ENCODE peak calls at places on chromosome 9, in four cellular contexts. One of them, this sample, is unnamed.

GRCh38 chr9:81669011-81669739 is 20.2 kb downstream of the TLE1 start:
- DNase-seq in left ventricle myocardium inferior: no peak
- DNase-seq in OCI-M1: no peak
- DNase-seq in cardiac muscle cell: no peak
- DNase-seq in this sample: no peak

GRCh38 chr9:14428781-14429230 is 114.9 kb upstream of the NFIB start:
- DNase-seq in left ventricle myocardium inferior: peak
- DNase-seq in OCI-M1: peak
- DNase-seq in cardiac muscle cell: peak
- DNase-seq in this sample: peak

GRCh38 chr9:128282500-128282899 is 6.4 kb downstream of the SWI5 start:
- DNase-seq in left ventricle myocardium inferior: no peak
- DNase-seq in OCI-M1: no peak
- DNase-seq in cardiac muscle cell: peak
- DNase-seq in this sample: no peak

GRCh38 chr9:91422832-91423711 is 560 bp downstream of the NFIL3 start:
- DNase-seq in left ventricle myocardium inferior: peak
- DNase-seq in OCI-M1: peak
- DNase-seq in cardiac muscle cell: peak
- DNase-seq in this sample: no peak

GRCh38 chr9:136259836-136260235 is 14.2 kb upstream of the QSOX2 start:
- DNase-seq in left ventricle myocardium inferior: no peak
- DNase-seq in OCI-M1: no peak
- DNase-seq in cardiac muscle cell: no peak
- DNase-seq in this sample: no peak

GRCh38 chr9:121394292-121394691 is 24.2 kb upstream of the STOM start:
- DNase-seq in left ventricle myocardium inferior: no peak
- DNase-seq in OCI-M1: peak
- DNase-seq in cardiac muscle cell: no peak
- DNase-seq in this sample: no peak

GRCh38 chr9:81871695-81872094 is 56.5 kb upstream of the SPATA31D4 start:
- DNase-seq in left ventricle myocardium inferior: no peak
- DNase-seq in OCI-M1: no peak
- DNase-seq in cardiac muscle cell: peak
- DNase-seq in this sample: no peak

GRCh38 chr9:70113403-70114022 is 69.9 kb downstream of the MAMDC2 start:
- DNase-seq in left ventricle myocardium inferior: peak
- DNase-seq in OCI-M1: peak
- DNase-seq in cardiac muscle cell: peak
- DNase-seq in this sample: peak

GRCh38 chr9:114621975-114622609 is 11.0 kb downstream of the TMEM268 start:
- DNase-seq in left ventricle myocardium inferior: no peak
- DNase-seq in OCI-M1: no peak
- DNase-seq in cardiac muscle cell: peak
- DNase-seq in this sample: no peak

GRCh38 chr9:129714393-129715051 is 38.3 kb downstream of the PTGES start:
- DNase-seq in left ventricle myocardium inferior: no peak
- DNase-seq in OCI-M1: no peak
- DNase-seq in cardiac muscle cell: no peak
- DNase-seq in this sample: no peak

GRCh38 chr9:112569186-112569585 is 82.6 kb downstream of the KIAA1958 start:
- DNase-seq in left ventricle myocardium inferior: no peak
- DNase-seq in OCI-M1: no peak
- DNase-seq in cardiac muscle cell: peak
- DNase-seq in this sample: no peak

GRCh38 chr9:105690742-105691141 is 3.6 kb upstream of the TMEM38B start:
- DNase-seq in left ventricle myocardium inferior: no peak
- DNase-seq in OCI-M1: peak
- DNase-seq in cardiac muscle cell: peak
- DNase-seq in this sample: no peak

GRCh38 chr9:138074516-138074915 is 196.9 kb downstream of the CACNA1B start:
- DNase-seq in left ventricle myocardium inferior: no peak
- DNase-seq in OCI-M1: no peak
- DNase-seq in cardiac muscle cell: no peak
- DNase-seq in this sample: no peak

GRCh38 chr9:71270554-71270953 is 149.1 kb upstream of the TRPM3 start:
- DNase-seq in left ventricle myocardium inferior: no peak
- DNase-seq in OCI-M1: no peak
- DNase-seq in cardiac muscle cell: no peak
- DNase-seq in this sample: no peak

GRCh38 chr9:107737610-107737986 is 248.0 kb upstream of the KLF4 start:
- DNase-seq in left ventricle myocardium inferior: no peak
- DNase-seq in OCI-M1: no peak
- DNase-seq in cardiac muscle cell: no peak
- DNase-seq in this sample: no peak

GRCh38 chr9:7097040-7097715 is 339.4 kb downstream of the KDM4C start:
- DNase-seq in left ventricle myocardium inferior: no peak
- DNase-seq in OCI-M1: no peak
- DNase-seq in cardiac muscle cell: no peak
- DNase-seq in this sample: no peak

GRCh38 chr9:3459076-3459475 is 66.7 kb downstream of the RFX3 start:
- DNase-seq in left ventricle myocardium inferior: no peak
- DNase-seq in OCI-M1: peak
- DNase-seq in cardiac muscle cell: peak
- DNase-seq in this sample: peak

GRCh38 chr9:112299514-112299913 is 33.9 kb downstream of the PTBP3 start:
- DNase-seq in left ventricle myocardium inferior: no peak
- DNase-seq in OCI-M1: no peak
- DNase-seq in cardiac muscle cell: peak
- DNase-seq in this sample: no peak